ENCODE peak calls at places on chromosomes 6 and 20, in five cellular contexts. One of them, this sample, is unnamed.

GRCh38 chr6:108661430-108661829 is 100.7 kb downstream of the FOXO3 start:
- DNase-seq in astrocyte of the spinal cord: peak
- DNase-seq in central memory CD8-positive, alpha-beta T cell: no peak
- DNase-seq in fibroblast of the aortic adventitia: peak
- DNase-seq in GM12864: no peak
- DNase-seq in this sample: no peak

GRCh38 chr6:3617192-3617631 is 134.3 kb downstream of the PXDC1 start:
- DNase-seq in astrocyte of the spinal cord: no peak
- DNase-seq in central memory CD8-positive, alpha-beta T cell: no peak
- DNase-seq in fibroblast of the aortic adventitia: no peak
- DNase-seq in GM12864: no peak
- DNase-seq in this sample: no peak

GRCh38 chr6:55778704-55779103 is 96.7 kb downstream of the BMP5 start:
- DNase-seq in astrocyte of the spinal cord: no peak
- DNase-seq in central memory CD8-positive, alpha-beta T cell: no peak
- DNase-seq in fibroblast of the aortic adventitia: no peak
- DNase-seq in GM12864: no peak
- DNase-seq in this sample: no peak

GRCh38 chr20:51381557-51381956 is 161.0 kb downstream of the NFATC2 start:
- DNase-seq in astrocyte of the spinal cord: no peak
- DNase-seq in central memory CD8-positive, alpha-beta T cell: no peak
- DNase-seq in fibroblast of the aortic adventitia: no peak
- DNase-seq in GM12864: no peak
- DNase-seq in this sample: no peak

GRCh38 chr6:18432180-18432579 is 45.0 kb downstream of the RNF144B start:
- DNase-seq in astrocyte of the spinal cord: peak
- DNase-seq in central memory CD8-positive, alpha-beta T cell: no peak
- DNase-seq in fibroblast of the aortic adventitia: peak
- DNase-seq in GM12864: no peak
- DNase-seq in this sample: no peak

GRCh38 chr6:152295346-152295745 is 341.8 kb downstream of the SYNE1 start:
- DNase-seq in astrocyte of the spinal cord: peak
- DNase-seq in central memory CD8-positive, alpha-beta T cell: no peak
- DNase-seq in fibroblast of the aortic adventitia: peak
- DNase-seq in GM12864: no peak
- DNase-seq in this sample: no peak

GRCh38 chr20:47677314-47678129 is 107.8 kb downstream of the SULF2 start:
- DNase-seq in astrocyte of the spinal cord: no peak
- DNase-seq in central memory CD8-positive, alpha-beta T cell: peak
- DNase-seq in fibroblast of the aortic adventitia: no peak
- DNase-seq in GM12864: no peak
- DNase-seq in this sample: no peak

GRCh38 chr6:110387986-110388385 is 27.4 kb downstream of the DDO start:
- DNase-seq in astrocyte of the spinal cord: no peak
- DNase-seq in central memory CD8-positive, alpha-beta T cell: no peak
- DNase-seq in fibroblast of the aortic adventitia: no peak
- DNase-seq in GM12864: no peak
- DNase-seq in this sample: no peak

GRCh38 chr20:10922941-10923340 is 249.1 kb upstream of the JAG1 start:
- DNase-seq in astrocyte of the spinal cord: peak
- DNase-seq in central memory CD8-positive, alpha-beta T cell: no peak
- DNase-seq in fibroblast of the aortic adventitia: peak
- DNase-seq in GM12864: no peak
- DNase-seq in this sample: no peak